ENCODE peak calls at places on chromosome 7, in ten cellular contexts. D, C, Y, G, W, B, H, K, I and L are unnamed samples.

GRCh38 chr7:101857358-101857794 is 40.0 kb downstream of the CUX1 start:
- DNase-seq in Y (no peak), W (no peak), I (no peak), B (no peak), C (no peak), H (no peak), D (peak), K (no peak), G (no peak), L (no peak)

GRCh38 chr7:82235710-82236109 is 207.9 kb downstream of the CACNA2D1 start:
- DNase-seq in C (no peak), Y (no peak), H (no peak), W (no peak), D (no peak), I (no peak), G (peak), K (no peak), B (no peak), L (no peak)

GRCh38 chr7:75986147-75986781 is 8.1 kb downstream of the TMEM120A start:
- DNase-seq in C (no peak), G (no peak), D (peak), H (no peak), Y (no peak), B (no peak), I (no peak), K (no peak), W (no peak), L (no peak)

GRCh38 chr7:1290262-1291039 is 57.8 kb downstream of the UNCX start:
- DNase-seq in W (peak), Y (no peak), B (peak), C (peak), D (no peak), I (no peak), H (peak), G (peak), K (peak), L (no peak)

GRCh38 chr7:115763347-115763746 is 267.2 kb downstream of the TFEC start:
- DNase-seq in C (no peak), W (no peak), I (no peak), K (no peak), B (peak), Y (no peak), H (no peak), G (no peak), D (no peak), L (no peak)

GRCh38 chr7:115410972-115411686 is 489.2 kb downstream of the MDFIC start:
- DNase-seq in C (no peak), I (no peak), B (no peak), Y (no peak), W (no peak), D (no peak), K (no peak), G (no peak), H (no peak), L (no peak)

GRCh38 chr7:152871678-152872060 is 112.1 kb downstream of the ACTR3B start:
- DNase-seq in I (no peak), H (no peak), G (no peak), W (no peak), B (no peak), Y (no peak), K (peak), C (no peak), D (no peak), L (no peak)

GRCh38 chr7:158431055-158431940 is 156.3 kb downstream of the PTPRN2 start:
- DNase-seq in K (no peak), G (no peak), I (no peak), W (no peak), B (no peak), H (no peak), D (peak), C (no peak), Y (no peak), L (no peak)

GRCh38 chr7:47683485-47683898 is 101.6 kb upstream of the TNS3 start:
- DNase-seq in W (no peak), K (no peak), D (no peak), H (no peak), G (no peak), Y (no peak), C (no peak), B (no peak), I (no peak), L (no peak)

GRCh38 chr7:67438913-67439312 is 442.3 kb downstream of the TYW1 start:
- DNase-seq in H (no peak), C (no peak), B (no peak), W (no peak), Y (no peak), I (no peak), D (no peak), G (no peak), K (no peak), L (no peak)

GRCh38 chr7:151168022-151168786 is 710 bp upstream of the GBX1 start:
- DNase-seq in I (peak), G (no peak), Y (no peak), C (peak), W (peak), D (no peak), H (peak), B (peak), K (peak), L (peak)

GRCh38 chr7:45290880-45291279 is 133.3 kb downstream of the RAMP3 start:
- DNase-seq in K (no peak), H (no peak), Y (no peak), C (no peak), G (no peak), I (no peak), D (no peak), W (no peak), B (no peak), L (no peak)

GRCh38 chr7:151795168-151795754 is 81.7 kb downstream of the PRKAG2 start:
- DNase-seq in I (peak), W (no peak), D (peak), H (no peak), G (no peak), Y (no peak), C (no peak), B (peak), K (peak), L (no peak)

GRCh38 chr7:130409067-130409721 is 28.9 kb downstream of the CPA1 start:
- DNase-seq in K (no peak), I (no peak), Y (no peak), B (no peak), D (no peak), C (no peak), W (no peak), G (no peak), H (no peak), L (no peak)

GRCh38 chr7:23185980-23186379 is 4.1 kb downstream of the NUP42 start:
- DNase-seq in G (no peak), K (no peak), H (no peak), I (no peak), B (no peak), C (no peak), W (no peak), Y (no peak), D (no peak), L (no peak)

GRCh38 chr7:135917721-135918120 is 59.4 kb downstream of the MTPN start:
- DNase-seq in G (no peak), W (no peak), D (no peak), H (no peak), C (no peak), B (no peak), Y (no peak), I (no peak), K (no peak), L (no peak)

GRCh38 chr7:150685219-150686029 is at the start of gene GIMAP2:
- DNase-seq in B (no peak), D (no peak), I (no peak), H (no peak), K (no peak), G (no peak), Y (no peak), W (peak), C (no peak), L (peak)

GRCh38 chr7:92427193-92427592 is 20.1 kb upstream of the GATAD1 start:
- DNase-seq in Y (no peak), H (no peak), W (no peak), I (no peak), C (no peak), B (no peak), D (no peak), G (no peak), K (no peak), L (no peak)

GRCh38 chr7:129394101-129394500 is 40.1 kb upstream of the STRIP2 start:
- DNase-seq in I (no peak), C (peak), B (no peak), D (no peak), Y (no peak), K (no peak), W (no peak), H (no peak), G (no peak), L (no peak)

GRCh38 chr7:134773164-134773563 is 6.3 kb upstream of the CALD1 start:
- DNase-seq in Y (no peak), D (no peak), W (no peak), I (no peak), C (no peak), G (no peak), B (no peak), K (no peak), H (no peak), L (no peak)

GRCh38 chr7:98848918-98849317 is 20.9 kb downstream of the TMEM130 start:
- DNase-seq in B (no peak), Y (no peak), I (no peak), G (no peak), W (no peak), C (no peak), H (no peak), D (no peak), K (no peak), L (no peak)

GRCh38 chr7:29202651-29203069 is 8.1 kb downstream of the CHN2 start:
- DNase-seq in I (no peak), B (no peak), Y (no peak), H (no peak), G (no peak), K (no peak), C (no peak), W (no peak), D (peak), L (no peak)

GRCh38 chr7:74164985-74165456 is 9.1 kb upstream of the EIF4H start:
- DNase-seq in G (no peak), H (peak), K (no peak), W (peak), B (peak), Y (no peak), D (no peak), I (no peak), C (peak), L (no peak)

GRCh38 chr7:20021834-20022233 is 195.3 kb downstream of the MACC1 start:
- DNase-seq in H (no peak), C (no peak), K (no peak), Y (no peak), G (no peak), D (no peak), B (no peak), I (no peak), W (no peak), L (no peak)

GRCh38 chr7:140475747-140476333 is 3.5 kb downstream of the MKRN1 start:
- DNase-seq in H (peak), C (peak), I (peak), D (peak), K (no peak), B (peak), W (peak), G (peak), Y (no peak), L (no peak)

GRCh38 chr7:129256221-129256620 is 31.4 kb downstream of the AHCYL2 start:
- DNase-seq in H (no peak), D (no peak), K (no peak), I (no peak), C (no peak), Y (no peak), W (no peak), G (no peak), B (no peak), L (no peak)

GRCh38 chr7:113799896-113800295 is 118.9 kb downstream of the PPP1R3A start:
- DNase-seq in I (no peak), W (no peak), Y (no peak), B (no peak), C (no peak), K (no peak), H (no peak), G (no peak), D (no peak), L (no peak)

GRCh38 chr7:2833087-2833910 is 10.8 kb downstream of the GNA12 start:
- DNase-seq in K (no peak), W (no peak), B (no peak), Y (no peak), G (no peak), D (no peak), I (no peak), C (no peak), H (no peak), L (no peak)

GRCh38 chr7:503575-504111 is 16.0 kb downstream of the PDGFA start:
- DNase-seq in Y (no peak), H (no peak), G (no peak), I (no peak), B (no peak), D (peak), K (no peak), C (peak), W (no peak), L (no peak)

GRCh38 chr7:114293289-114294012 is 121.2 kb upstream of the FOXP2 start:
- DNase-seq in G (no peak), W (no peak), Y (no peak), B (no peak), H (no peak), C (no peak), I (no peak), D (no peak), K (no peak), L (no peak)

GRCh38 chr7:100676501-100677306 is 3.2 kb downstream of the GNB2 start:
- DNase-seq in W (no peak), G (no peak), D (peak), Y (no peak), I (no peak), B (no peak), C (no peak), K (no peak), H (no peak), L (no peak)

GRCh38 chr7:3995187-3995586 is 686.9 kb upstream of the FOXK1 start:
- DNase-seq in D (no peak), I (no peak), G (no peak), H (no peak), Y (peak), B (peak), C (peak), K (no peak), W (no peak), L (no peak)

GRCh38 chr7:55191926-55192692 is 173.0 kb upstream of the LANCL2 start:
- DNase-seq in G (no peak), K (peak), B (peak), D (peak), W (no peak), H (no peak), Y (no peak), I (no peak), C (no peak), L (no peak)